ENCODE peak calls at places on chromosomes 12 and 14, in six cellular contexts. Q is LoVo, M is MCF 10A, U is left ventricle myocardium inferior, J is upper lobe of left lung, O is Caki2. V is an unnamed sample.
A peak's percentile ranks its signal among the peaks of the same experiment; 100 is the strongest.

GRCh38 chr14:51880810-51881580 is 20.6 kb downstream of the GNG2 start:
- DNase-seq in Q (no peak), M (no peak), U (no peak), J (no peak), O (no peak), V (no peak)

GRCh38 chr12:92098594-92099370 is 46.9 kb downstream of the BTG1 start:
- DNase-seq in Q (no peak), M (no peak), U (no peak), J (no peak), O (peak; percentile 87), V (no peak)

GRCh38 chr14:22379727-22380126 is 209.3 kb downstream of the DAD1 start:
- DNase-seq in Q (no peak), M (no peak), U (no peak), J (no peak), O (no peak), V (no peak)

GRCh38 chr12:7934560-7935463 is 1.2 kb downstream of the SLC2A3 start:
- DNase-seq in Q (no peak), M (no peak), U (no peak), J (peak; percentile 63), O (no peak), V (no peak)

GRCh38 chr14:100434911-100435455 is 111.8 kb downstream of the SLC25A47 start:
- DNase-seq in Q (no peak), M (no peak), U (no peak), J (no peak), O (no peak), V (no peak)

GRCh38 chr14:71618047-71618446 is 314.2 kb upstream of the RGS6 start:
- DNase-seq in Q (no peak), M (no peak), U (no peak), J (no peak), O (no peak), V (no peak)

GRCh38 chr14:26839481-26839880 is 241.6 kb upstream of the NOVA1 start:
- DNase-seq in Q (no peak), M (no peak), U (no peak), J (no peak), O (no peak), V (no peak)

GRCh38 chr14:68549966-68550705 is 242.7 kb downstream of the ZFP36L1 start:
- DNase-seq in Q (no peak), M (peak; percentile 81), U (no peak), J (no peak), O (peak; percentile 79), V (no peak)

GRCh38 chr12:122062832-122063690 is 15.5 kb upstream of the MLXIP start:
- DNase-seq in Q (peak; percentile 74), M (peak; percentile 60), U (peak; percentile 52), J (no peak), O (peak; percentile 97), V (peak; percentile 76)

GRCh38 chr12:100741084-100741711 is 53.4 kb upstream of the ANO4 start:
- DNase-seq in Q (peak; percentile 59), M (peak; percentile 37), U (no peak), J (no peak), O (peak; percentile 18), V (peak; percentile 26)

GRCh38 chr14:24367506-24368214 is at the start of gene NFATC4:
- DNase-seq in Q (no peak), M (peak; percentile 55), U (peak; percentile 75), J (no peak), O (no peak), V (no peak)

GRCh38 chr14:104880584-104881210 is 15.6 kb downstream of the CEP170B start:
- DNase-seq in Q (no peak), M (no peak), U (peak; percentile 5), J (peak; percentile 34), O (no peak), V (no peak)

GRCh38 chr14:105519946-105520698 is 6.3 kb upstream of the TMEM121 start:
- DNase-seq in Q (no peak), M (no peak), U (no peak), J (no peak), O (no peak), V (no peak)

GRCh38 chr12:118189761-118190181 is 53.8 kb downstream of the PEBP1 start:
- DNase-seq in Q (no peak), M (no peak), U (peak; percentile 19), J (peak; percentile 59), O (no peak), V (peak; percentile 32)

GRCh38 chr12:53213348-53213747 is 6.3 kb upstream of the ITGB7 start:
- DNase-seq in Q (peak; percentile 76), M (peak; percentile 72), U (peak; percentile 87), J (peak; percentile 96), O (peak; percentile 68), V (no peak)

GRCh38 chr12:13094349-13094748 is 9.1 kb downstream of the GSG1 start:
- DNase-seq in Q (peak; percentile 42), M (peak; percentile 40), U (no peak), J (no peak), O (no peak), V (peak; percentile 54)

GRCh38 chr12:52380271-52380694 is 5.2 kb downstream of the KRT84 start:
- DNase-seq in Q (no peak), M (peak; percentile 59), U (no peak), J (peak; percentile 77), O (no peak), V (peak; percentile 58)

GRCh38 chr12:27331299-27331926 is 1.2 kb upstream of the BMAL2 start:
- DNase-seq in Q (peak; percentile 83), M (peak; percentile 94), U (no peak), J (no peak), O (peak; percentile 92), V (peak; percentile 99)

GRCh38 chr14:72649603-72650227 is 244.2 kb downstream of the DPF3 start:
- DNase-seq in Q (no peak), M (no peak), U (no peak), J (peak; percentile 5), O (no peak), V (no peak)

GRCh38 chr14:55123101-55123500 is 6.0 kb upstream of the LGALS3 start:
- DNase-seq in Q (peak; percentile 34), M (peak; percentile 61), U (no peak), J (no peak), O (no peak), V (peak; percentile 73)

GRCh38 chr12:64085996-64086395 is 136.1 kb downstream of the KICS2 start:
- DNase-seq in Q (no peak), M (no peak), U (no peak), J (no peak), O (no peak), V (no peak)

GRCh38 chr14:64423987-64424386 is 35.8 kb downstream of the MTHFD1 start:
- DNase-seq in Q (no peak), M (no peak), U (no peak), J (no peak), O (no peak), V (no peak)